ENCODE peak calls at places on chromosomes 5 and 9, in four cellular contexts. H, P, V and M are unnamed samples.

GRCh38 chr9:68704804-68705635 is at the start of gene PIP5K1B:
- DNase-seq in H (peak; percentile 81), P (peak; percentile 87), V (no peak), M (peak; percentile 43)

GRCh38 chr9:20640331-20641187 is 18.3 kb upstream of the MLLT3 start:
- DNase-seq in H (peak; percentile 83), P (peak; percentile 48), V (peak; percentile 83), M (no peak)

GRCh38 chr5:102048940-102049339 is 247.1 kb downstream of the SLCO4C1 start:
- DNase-seq in H (no peak), P (no peak), V (no peak), M (no peak)

GRCh38 chr5:59337240-59337639 is 556.3 kb downstream of the PDE4D start:
- DNase-seq in H (no peak), P (no peak), V (no peak), M (no peak)

GRCh38 chr5:159576902-159577301 is 246.6 kb upstream of the IL12B start:
- DNase-seq in H (no peak), P (no peak), V (no peak), M (no peak)

GRCh38 chr9:105007143-105007542 is 79.2 kb upstream of the ABCA1 start:
- DNase-seq in H (peak; percentile 48), P (no peak), V (no peak), M (peak; percentile 77)

GRCh38 chr5:34891981-34892380 is 23.3 kb downstream of the RAD1 start:
- DNase-seq in H (no peak), P (no peak), V (no peak), M (no peak)

GRCh38 chr9:9942764-9943424 is 669.9 kb downstream of the PTPRD start:
- DNase-seq in H (peak; percentile 73), P (peak; percentile 66), V (peak; percentile 29), M (no peak)

GRCh38 chr9:97673922-97674321 is 23.2 kb downstream of the XPA start:
- DNase-seq in H (no peak), P (no peak), V (no peak), M (no peak)

GRCh38 chr5:54881286-54882005 is 103.9 kb downstream of the ESM1 start:
- DNase-seq in H (no peak), P (no peak), V (peak; percentile 18), M (no peak)

GRCh38 chr9:131727184-131727785 is 12.6 kb downstream of the RAPGEF1 start:
- DNase-seq in H (peak; percentile 63), P (no peak), V (no peak), M (no peak)

GRCh38 chr9:85430659-85431370 is 310.9 kb downstream of the AGTPBP1 start:
- DNase-seq in H (no peak), P (no peak), V (no peak), M (no peak)

GRCh38 chr5:131068893-131069643 is 96.0 kb downstream of the HINT1 start:
- DNase-seq in H (no peak), P (peak; percentile 55), V (peak; percentile 59), M (no peak)

DNA sequence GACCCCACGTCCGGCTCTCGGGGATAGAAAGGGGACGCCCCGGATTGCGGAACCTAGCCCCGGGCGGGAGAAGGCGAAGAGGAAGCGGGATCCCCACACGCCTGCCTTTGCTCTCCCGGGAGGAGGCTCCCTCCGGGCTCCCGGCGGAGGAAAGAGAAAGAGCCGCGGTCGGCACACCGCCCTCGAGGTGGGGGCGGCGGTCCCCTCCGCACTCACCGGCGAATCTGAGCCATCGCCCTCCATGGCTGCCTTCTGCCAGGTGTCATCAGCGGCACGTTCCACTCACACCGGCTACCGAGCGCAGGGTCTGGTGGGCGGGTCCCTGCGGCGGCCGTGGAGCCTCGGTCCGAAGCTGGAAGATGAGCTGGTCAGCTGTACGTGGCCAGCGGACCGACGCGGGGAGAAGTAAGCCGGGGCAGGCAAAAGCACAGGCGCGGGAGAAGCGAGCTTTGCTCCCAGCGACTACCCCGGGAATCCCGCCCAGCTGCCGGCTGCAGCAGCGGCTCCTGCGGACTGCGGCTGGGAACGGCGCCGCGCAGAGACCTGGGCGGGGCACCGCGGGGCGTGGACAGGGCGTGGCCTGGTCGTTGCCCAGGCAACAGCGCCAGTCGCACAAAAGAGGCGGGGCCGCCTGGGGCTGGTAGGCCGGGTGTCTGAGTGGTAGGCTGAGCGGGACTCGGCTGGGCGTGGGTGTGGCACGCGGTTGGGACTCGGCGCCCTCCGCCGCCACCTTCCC is at the start of gene TRIM36:
- DNase-seq in H (peak; percentile 96), P (peak; percentile 95), V (peak; percentile 84), M (peak; percentile 98)
- H3K27me3 ChIP-seq in H (peaks cover 6% of the 10 kb centered on the region), P (peaks cover 51% of the 10 kb centered on the region), V (peaks cover 21% of the 10 kb centered on the region), M (peaks cover 47% of the 10 kb centered on the region)

GRCh38 chr5:141192110-141192725 is at the start of gene PCDHB10:
- DNase-seq in H (no peak), P (peak; percentile 51), V (no peak), M (peak; percentile 39)

GRCh38 chr5:141199359-141200235 is at the start of gene PCDHB11:
- DNase-seq in H (no peak), P (peak; percentile 34), V (no peak), M (no peak)

GRCh38 chr5:141196363-141196762 is 3.1 kb upstream of the PCDHB11 start:
- DNase-seq in H (no peak), P (no peak), V (no peak), M (no peak)
- H3K9me3 ChIP-seq in H (peaks cover 8% of the 10 kb centered on the region), P (no peaks in the 10 kb centered on the region), V (peaks cover 5% of the 10 kb centered on the region), M (peaks cover 16% of the 10 kb centered on the region)

DNA sequence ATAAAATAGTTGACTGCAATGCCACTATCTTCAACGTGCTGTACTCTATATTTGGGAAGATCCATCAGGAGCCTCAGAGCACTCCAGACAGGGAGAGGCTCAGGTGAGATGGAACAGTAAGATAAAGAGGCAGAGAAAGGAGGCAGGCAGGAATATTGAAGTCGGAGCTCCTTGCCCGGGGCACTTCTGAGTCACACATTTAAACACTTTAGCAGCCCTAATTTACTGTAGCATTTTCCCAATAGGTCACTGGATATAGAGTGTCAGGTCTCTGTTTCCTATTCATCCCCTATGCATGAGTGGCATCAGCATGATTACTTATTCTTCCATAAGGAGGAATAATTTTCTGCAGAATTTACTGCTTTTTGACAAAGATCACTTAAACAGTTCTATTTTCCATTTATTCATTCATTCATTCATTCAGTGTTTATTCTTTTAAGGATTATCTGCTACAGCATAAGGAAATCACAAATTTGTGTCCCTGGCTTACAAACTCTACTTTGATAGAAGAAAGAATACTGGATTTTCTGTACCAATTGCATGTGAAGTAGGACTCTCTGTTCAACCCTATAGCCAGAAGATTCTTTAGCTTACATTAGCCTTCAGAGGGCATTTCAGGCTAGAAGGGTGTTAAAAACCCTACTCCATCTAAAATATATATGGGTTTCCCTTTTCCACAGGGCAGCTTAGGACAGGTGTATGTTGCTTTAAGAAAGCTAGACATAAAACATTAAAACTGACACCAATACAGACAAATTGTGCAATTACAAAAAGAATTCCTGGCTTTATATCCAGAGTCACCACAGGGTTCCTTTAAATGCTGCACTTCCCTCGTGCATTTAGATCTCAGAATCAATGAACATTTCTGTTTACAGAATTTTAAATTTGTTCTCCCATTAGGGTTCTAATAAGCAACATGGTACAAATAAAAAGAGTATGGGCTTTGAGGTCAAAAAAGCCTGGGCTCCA is 170.5 kb downstream of the MAPKAP1 start:
- DNase-seq in H (no peak), P (no peak), V (no peak), M (no peak)
- H3K36me3 ChIP-seq in H (no peaks in the 10 kb centered on the region), P (no peaks in the 10 kb centered on the region), V (no peaks in the 10 kb centered on the region), M (peaks cover 4% of the 10 kb centered on the region)

GRCh38 chr9:93693129-93693528 is 116.7 kb downstream of the PHF2 start:
- DNase-seq in H (no peak), P (no peak), V (no peak), M (no peak)
- H3K27me3 ChIP-seq in H (no peaks in the 10 kb centered on the region), P (no peaks in the 10 kb centered on the region), V (no peaks in the 10 kb centered on the region), M (no peaks in the 10 kb centered on the region)

DNA sequence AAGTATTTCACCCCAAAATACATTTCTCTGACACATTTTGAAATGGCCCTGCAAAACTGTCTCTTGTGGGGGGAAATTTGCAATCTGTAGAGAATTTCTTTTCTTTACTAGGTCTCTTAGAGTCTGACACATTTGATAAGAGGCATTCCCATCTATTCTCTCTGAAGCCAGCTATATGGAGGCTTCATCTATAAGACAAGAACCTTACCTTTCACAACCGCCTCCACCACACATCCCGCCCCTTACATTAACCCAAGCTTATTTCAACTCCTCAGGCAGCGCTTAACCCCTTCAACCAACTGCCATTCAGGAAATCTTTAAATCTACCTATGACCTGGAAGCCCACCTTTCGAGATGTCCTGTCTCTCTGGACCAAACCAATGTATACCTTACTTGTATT is 829.5 kb downstream of the TLE4 start:
- DNase-seq in H (no peak), P (no peak), V (no peak), M (no peak)
- H3K9me3 ChIP-seq in H (no peaks in the 10 kb centered on the region), P (no peaks in the 10 kb centered on the region), V (no peaks in the 10 kb centered on the region), M (no peaks in the 10 kb centered on the region)

GRCh38 chr5:136141561-136141960 is 8.9 kb downstream of the SMAD5 start:
- DNase-seq in H (no peak), P (no peak), V (no peak), M (no peak)
- H3K36me3 ChIP-seq in H (no peaks in the 10 kb centered on the region), P (no peaks in the 10 kb centered on the region), V (no peaks in the 10 kb centered on the region), M (peaks cover 15% of the 10 kb centered on the region)